ENCODE peak calls at places on chromosomes 12 and 14, in eight cellular contexts. V is activated effector memory CD4-positive, alpha-beta T cell treated with Interleukin-2 at 50 U/mL for 16 hours; Y is left colon; O is occipital lobe; I is cardiac fibroblast; E is ovary; M is HT1080; S is stimulated activated CD8-positive, alpha-beta memory T cell treated with anti-CD3 and anti-CD28 coated beads, Interleukin-7, amount 100 ng/mL, for 1 hour. Q is an unnamed sample.

GRCh38 chr14:104735830-104736642 is 12.0 kb downstream of the ADSS1 start:
- DNase-seq in V (no peak), Y (peak), O (peak), I (peak), E (no peak), M (no peak), S (no peak), Q (no peak)

GRCh38 chr14:44898547-44898946 is 63.2 kb downstream of the KLHL28 start:
- DNase-seq in V (no peak), Y (no peak), O (no peak), I (peak), E (no peak), M (no peak), S (no peak), Q (no peak)

GRCh38 chr12:98561846-98562245 is 31.6 kb upstream of the SLC25A3 start:
- DNase-seq in V (no peak), Y (no peak), O (no peak), I (no peak), E (no peak), M (no peak), S (no peak), Q (no peak)

GRCh38 chr14:49907186-49907585 is 14.3 kb downstream of the ARF6 start:
- DNase-seq in V (no peak), Y (no peak), O (no peak), I (no peak), E (no peak), M (no peak), S (no peak), Q (no peak)

GRCh38 chr12:65100140-65100539 is 21.0 kb downstream of the WIF1 start:
- DNase-seq in V (no peak), Y (no peak), O (no peak), I (peak), E (no peak), M (peak), S (no peak), Q (no peak)

GRCh38 chr14:57085801-57086200 is 182.9 kb downstream of the EXOC5 start:
- DNase-seq in V (no peak), Y (no peak), O (no peak), I (no peak), E (no peak), M (no peak), S (no peak), Q (no peak)

GRCh38 chr12:67525500-67525884 is 123.1 kb upstream of the DYRK2 start:
- DNase-seq in V (no peak), Y (no peak), O (no peak), I (no peak), E (no peak), M (no peak), S (no peak), Q (no peak)

GRCh38 chr12:91778091-91778819 is 367.4 kb downstream of the BTG1 start:
- DNase-seq in V (no peak), Y (no peak), O (no peak), I (no peak), E (no peak), M (no peak), S (no peak), Q (no peak)

GRCh38 chr12:59833408-59833807 is 237.6 kb downstream of the SLC16A7 start:
- DNase-seq in V (no peak), Y (no peak), O (peak), I (peak), E (no peak), M (peak), S (no peak), Q (no peak)

GRCh38 chr12:94851396-94852025 is 152.0 kb downstream of the NDUFA12 start:
- DNase-seq in V (no peak), Y (no peak), O (no peak), I (no peak), E (no peak), M (no peak), S (no peak), Q (no peak)

GRCh38 chr12:85076688-85077430 is 40.7 kb downstream of the LRRIQ1 start:
- DNase-seq in V (no peak), Y (no peak), O (no peak), I (peak), E (no peak), M (peak), S (no peak), Q (no peak)

GRCh38 chr12:13254311-13254710 is 57.8 kb downstream of the EMP1 start:
- DNase-seq in V (no peak), Y (no peak), O (no peak), I (no peak), E (no peak), M (no peak), S (no peak), Q (no peak)

GRCh38 chr12:41205070-41205715 is 17.1 kb downstream of the PDZRN4 start:
- DNase-seq in V (no peak), Y (no peak), O (no peak), I (no peak), E (no peak), M (no peak), S (no peak), Q (no peak)

GRCh38 chr12:54870617-54871016 is 16.3 kb downstream of the MUCL1 start:
- DNase-seq in V (no peak), Y (no peak), O (no peak), I (no peak), E (no peak), M (no peak), S (no peak), Q (no peak)

GRCh38 chr14:68682166-68683103 is 110.4 kb downstream of the ZFP36L1 start:
- DNase-seq in V (peak), Y (peak), O (no peak), I (peak), E (peak), M (peak), S (no peak), Q (peak)

GRCh38 chr12:93380480-93381121 is 2.9 kb downstream of the NUDT4 start:
- DNase-seq in V (no peak), Y (no peak), O (no peak), I (peak), E (no peak), M (peak), S (no peak), Q (no peak)

GRCh38 chr12:130617219-130617618 is 98.9 kb downstream of the RIMBP2 start:
- DNase-seq in V (no peak), Y (no peak), O (no peak), I (no peak), E (no peak), M (peak), S (no peak), Q (no peak)

GRCh38 chr14:103019827-103020226 is 37.5 kb downstream of the CDC42BPB start:
- DNase-seq in V (no peak), Y (no peak), O (no peak), I (peak), E (no peak), M (no peak), S (no peak), Q (no peak)

GRCh38 chr14:78737606-78738005 is 567.4 kb downstream of the NRXN3 start:
- DNase-seq in V (no peak), Y (no peak), O (no peak), I (no peak), E (no peak), M (no peak), S (no peak), Q (no peak)

GRCh38 chr12:6183689-6184441 is 16.3 kb upstream of the CD9 start:
- DNase-seq in V (no peak), Y (peak), O (no peak), I (peak), E (no peak), M (no peak), S (no peak), Q (no peak)

GRCh38 chr12:54935235-54935951 is 49.2 kb downstream of the TESPA1 start:
- DNase-seq in V (peak), Y (no peak), O (no peak), I (peak), E (no peak), M (peak), S (no peak), Q (peak)

GRCh38 chr14:22502551-22502950 is 86.5 kb downstream of the DAD1 start:
- DNase-seq in V (no peak), Y (no peak), O (no peak), I (no peak), E (no peak), M (no peak), S (no peak), Q (no peak)

GRCh38 chr14:77203611-77204456 is 22.2 kb downstream of the TMEM63C start:
- DNase-seq in V (no peak), Y (no peak), O (peak), I (no peak), E (no peak), M (no peak), S (no peak), Q (no peak)

GRCh38 chr14:105448706-105449111 is 25.9 kb upstream of the CRIP2 start:
- DNase-seq in V (peak), Y (no peak), O (peak), I (peak), E (peak), M (peak), S (peak), Q (peak)

GRCh38 chr14:72699852-72700257 is 194.0 kb downstream of the DPF3 start:
- DNase-seq in V (no peak), Y (peak), O (no peak), I (peak), E (no peak), M (peak), S (no peak), Q (no peak)

GRCh38 chr14:60637490-60638452 is 11.5 kb downstream of the SIX1 start:
- DNase-seq in V (no peak), Y (no peak), O (no peak), I (peak), E (no peak), M (no peak), S (no peak), Q (no peak)

GRCh38 chr12:110739894-110740293 is 2.8 kb downstream of the PPP1CC start:
- DNase-seq in V (no peak), Y (no peak), O (no peak), I (no peak), E (no peak), M (no peak), S (no peak), Q (no peak)

GRCh38 chr14:23580152-23580926 is 1.7 kb upstream of the JPH4 start:
- DNase-seq in V (no peak), Y (no peak), O (no peak), I (no peak), E (peak), M (peak), S (no peak), Q (no peak)

GRCh38 chr14:36655963-36656768 is 5.5 kb upstream of the PAX9 start:
- DNase-seq in V (no peak), Y (no peak), O (no peak), I (no peak), E (no peak), M (no peak), S (no peak), Q (no peak)

GRCh38 chr12:15875863-15876262 is 6.3 kb upstream of the STRAP start:
- DNase-seq in V (no peak), Y (peak), O (no peak), I (no peak), E (no peak), M (no peak), S (no peak), Q (no peak)

GRCh38 chr14:78254911-78255431 is 84.8 kb downstream of the NRXN3 start:
- DNase-seq in V (no peak), Y (no peak), O (no peak), I (no peak), E (no peak), M (peak), S (no peak), Q (no peak)

GRCh38 chr12:26845057-26845666 is 12.2 kb upstream of the ITPR2 start:
- DNase-seq in V (no peak), Y (peak), O (no peak), I (peak), E (peak), M (peak), S (no peak), Q (no peak)

GRCh38 chr14:68558096-68558495 is 234.8 kb downstream of the ZFP36L1 start:
- DNase-seq in V (no peak), Y (no peak), O (no peak), I (no peak), E (no peak), M (no peak), S (no peak), Q (no peak)

GRCh38 chr14:52951730-52952481 is 1.1 kb upstream of the FERMT2 start:
- DNase-seq in V (no peak), Y (peak), O (peak), I (peak), E (peak), M (peak), S (no peak), Q (no peak)